ENCODE peak calls at places on chromosomes 13 and 19, in nine cellular contexts. One of them, this sample, is unnamed.

GRCh38 chr19:40754611-40755247 is 3.7 kb downstream of the SNRPA start:
- DNase-seq in T-helper 17 cell: no peak
- DNase-seq in transverse colon: peak; percentile 77
- DNase-seq in HS-27A: no peak
- DNase-seq in HuH-7.5: peak; percentile 46
- DNase-seq in activated CD4-positive, alpha-beta T cell treated with anti-CD3 and anti-CD28 coated beads, Interleukin-2, amount 50 U/mL, for 1 hour: no peak
- DNase-seq in midbrain: no peak
- DNase-seq in heart left ventricle: no peak
- DNase-seq in H7: no peak
- DNase-seq in this sample: peak; percentile 74

GRCh38 chr13:27820524-27821482 is 28.5 kb downstream of the GSX1 start:
- DNase-seq in T-helper 17 cell: no peak
- DNase-seq in transverse colon: no peak
- DNase-seq in HS-27A: no peak
- DNase-seq in HuH-7.5: no peak
- DNase-seq in activated CD4-positive, alpha-beta T cell treated with anti-CD3 and anti-CD28 coated beads, Interleukin-2, amount 50 U/mL, for 1 hour: no peak
- DNase-seq in midbrain: no peak
- DNase-seq in heart left ventricle: no peak
- DNase-seq in H7: peak; percentile 85
- DNase-seq in this sample: no peak

GRCh38 chr19:2685204-2685704 is 17.2 kb downstream of the GNG7 start:
- DNase-seq in T-helper 17 cell: no peak
- DNase-seq in transverse colon: no peak
- DNase-seq in HS-27A: no peak
- DNase-seq in HuH-7.5: no peak
- DNase-seq in activated CD4-positive, alpha-beta T cell treated with anti-CD3 and anti-CD28 coated beads, Interleukin-2, amount 50 U/mL, for 1 hour: no peak
- DNase-seq in midbrain: no peak
- DNase-seq in heart left ventricle: no peak
- DNase-seq in H7: no peak
- DNase-seq in this sample: no peak

GRCh38 chr19:31656507-31656906 is 307.3 kb upstream of the TSHZ3 start:
- DNase-seq in T-helper 17 cell: no peak
- DNase-seq in transverse colon: no peak
- DNase-seq in HS-27A: no peak
- DNase-seq in HuH-7.5: no peak
- DNase-seq in activated CD4-positive, alpha-beta T cell treated with anti-CD3 and anti-CD28 coated beads, Interleukin-2, amount 50 U/mL, for 1 hour: no peak
- DNase-seq in midbrain: no peak
- DNase-seq in heart left ventricle: no peak
- DNase-seq in H7: no peak
- DNase-seq in this sample: no peak

GRCh38 chr13:101309014-101309619 is 107.2 kb downstream of the NALCN start:
- DNase-seq in T-helper 17 cell: no peak
- DNase-seq in transverse colon: no peak
- DNase-seq in HS-27A: peak; percentile 52
- DNase-seq in HuH-7.5: no peak
- DNase-seq in activated CD4-positive, alpha-beta T cell treated with anti-CD3 and anti-CD28 coated beads, Interleukin-2, amount 50 U/mL, for 1 hour: no peak
- DNase-seq in midbrain: no peak
- DNase-seq in heart left ventricle: no peak
- DNase-seq in H7: no peak
- DNase-seq in this sample: no peak

GRCh38 chr19:50858896-50859295 is 4.2 kb downstream of the KLK3 start:
- DNase-seq in T-helper 17 cell: no peak
- DNase-seq in transverse colon: peak; percentile 58
- DNase-seq in HS-27A: no peak
- DNase-seq in HuH-7.5: no peak
- DNase-seq in activated CD4-positive, alpha-beta T cell treated with anti-CD3 and anti-CD28 coated beads, Interleukin-2, amount 50 U/mL, for 1 hour: no peak
- DNase-seq in midbrain: no peak
- DNase-seq in heart left ventricle: no peak
- DNase-seq in H7: peak; percentile 89
- DNase-seq in this sample: peak; percentile 58

GRCh38 chr19:55384576-55385235 is 614 bp upstream of the TMEM238 start:
- DNase-seq in T-helper 17 cell: no peak
- DNase-seq in transverse colon: peak; percentile 42
- DNase-seq in HS-27A: no peak
- DNase-seq in HuH-7.5: no peak
- DNase-seq in activated CD4-positive, alpha-beta T cell treated with anti-CD3 and anti-CD28 coated beads, Interleukin-2, amount 50 U/mL, for 1 hour: no peak
- DNase-seq in midbrain: no peak
- DNase-seq in heart left ventricle: peak; percentile 45
- DNase-seq in H7: peak; percentile 58
- DNase-seq in this sample: peak; percentile 69

GRCh38 chr13:49246850-49247721 is 639 bp upstream of the CDADC1 start:
- DNase-seq in T-helper 17 cell: no peak
- DNase-seq in transverse colon: no peak
- DNase-seq in HS-27A: no peak
- DNase-seq in HuH-7.5: no peak
- DNase-seq in activated CD4-positive, alpha-beta T cell treated with anti-CD3 and anti-CD28 coated beads, Interleukin-2, amount 50 U/mL, for 1 hour: no peak
- DNase-seq in midbrain: peak; percentile 25
- DNase-seq in heart left ventricle: no peak
- DNase-seq in H7: no peak
- DNase-seq in this sample: no peak

GRCh38 chr19:2329528-2329927 is 1.0 kb downstream of the SPPL2B start:
- DNase-seq in T-helper 17 cell: no peak
- DNase-seq in transverse colon: no peak
- DNase-seq in HS-27A: no peak
- DNase-seq in HuH-7.5: peak; percentile 62
- DNase-seq in activated CD4-positive, alpha-beta T cell treated with anti-CD3 and anti-CD28 coated beads, Interleukin-2, amount 50 U/mL, for 1 hour: no peak
- DNase-seq in midbrain: no peak
- DNase-seq in heart left ventricle: no peak
- DNase-seq in H7: no peak
- DNase-seq in this sample: peak; percentile 64

GRCh38 chr19:1746401-1747284 is 6.7 kb upstream of the ONECUT3 start:
- DNase-seq in T-helper 17 cell: no peak
- DNase-seq in transverse colon: no peak
- DNase-seq in HS-27A: no peak
- DNase-seq in HuH-7.5: no peak
- DNase-seq in activated CD4-positive, alpha-beta T cell treated with anti-CD3 and anti-CD28 coated beads, Interleukin-2, amount 50 U/mL, for 1 hour: no peak
- DNase-seq in midbrain: no peak
- DNase-seq in heart left ventricle: no peak
- DNase-seq in H7: peak; percentile 79
- DNase-seq in this sample: no peak

GRCh38 chr19:33302974-33303790 is 848 bp upstream of the CEBPA start:
- DNase-seq in T-helper 17 cell: no peak
- DNase-seq in transverse colon: peak; percentile 59
- DNase-seq in HS-27A: no peak
- DNase-seq in HuH-7.5: no peak
- DNase-seq in activated CD4-positive, alpha-beta T cell treated with anti-CD3 and anti-CD28 coated beads, Interleukin-2, amount 50 U/mL, for 1 hour: no peak
- DNase-seq in midbrain: no peak
- DNase-seq in heart left ventricle: peak; percentile 58
- DNase-seq in H7: peak; percentile 89
- DNase-seq in this sample: no peak

GRCh38 chr13:32824671-32825070 is 191.6 kb upstream of the KL start:
- DNase-seq in T-helper 17 cell: no peak
- DNase-seq in transverse colon: no peak
- DNase-seq in HS-27A: peak; percentile 71
- DNase-seq in HuH-7.5: no peak
- DNase-seq in activated CD4-positive, alpha-beta T cell treated with anti-CD3 and anti-CD28 coated beads, Interleukin-2, amount 50 U/mL, for 1 hour: no peak
- DNase-seq in midbrain: no peak
- DNase-seq in heart left ventricle: no peak
- DNase-seq in H7: peak; percentile 59
- DNase-seq in this sample: no peak

GRCh38 chr13:19818223-19818842 is 35.6 kb upstream of the PSPC1 start:
- DNase-seq in T-helper 17 cell: peak; percentile 7
- DNase-seq in transverse colon: peak; percentile 19
- DNase-seq in HS-27A: no peak
- DNase-seq in HuH-7.5: peak; percentile 26
- DNase-seq in activated CD4-positive, alpha-beta T cell treated with anti-CD3 and anti-CD28 coated beads, Interleukin-2, amount 50 U/mL, for 1 hour: peak; percentile 19
- DNase-seq in midbrain: no peak
- DNase-seq in heart left ventricle: peak; percentile 33
- DNase-seq in H7: peak; percentile 89
- DNase-seq in this sample: no peak

GRCh38 chr13:52925221-52925620 is 76.8 kb upstream of the PCDH8 start:
- DNase-seq in T-helper 17 cell: no peak
- DNase-seq in transverse colon: no peak
- DNase-seq in HS-27A: no peak
- DNase-seq in HuH-7.5: no peak
- DNase-seq in activated CD4-positive, alpha-beta T cell treated with anti-CD3 and anti-CD28 coated beads, Interleukin-2, amount 50 U/mL, for 1 hour: no peak
- DNase-seq in midbrain: no peak
- DNase-seq in heart left ventricle: peak; percentile 67
- DNase-seq in H7: no peak
- DNase-seq in this sample: no peak

GRCh38 chr19:50703915-50704548 is 15.6 kb downstream of the SHANK1 start:
- DNase-seq in T-helper 17 cell: no peak
- DNase-seq in transverse colon: no peak
- DNase-seq in HS-27A: no peak
- DNase-seq in HuH-7.5: no peak
- DNase-seq in activated CD4-positive, alpha-beta T cell treated with anti-CD3 and anti-CD28 coated beads, Interleukin-2, amount 50 U/mL, for 1 hour: no peak
- DNase-seq in midbrain: no peak
- DNase-seq in heart left ventricle: no peak
- DNase-seq in H7: peak; percentile 82
- DNase-seq in this sample: no peak

GRCh38 chr19:5585461-5586299 is 17.9 kb upstream of the TINCR start:
- DNase-seq in T-helper 17 cell: peak; percentile 62
- DNase-seq in transverse colon: no peak
- DNase-seq in HS-27A: no peak
- DNase-seq in HuH-7.5: no peak
- DNase-seq in activated CD4-positive, alpha-beta T cell treated with anti-CD3 and anti-CD28 coated beads, Interleukin-2, amount 50 U/mL, for 1 hour: peak; percentile 34
- DNase-seq in midbrain: peak; percentile 56
- DNase-seq in heart left ventricle: no peak
- DNase-seq in H7: peak; percentile 96
- DNase-seq in this sample: peak; percentile 20

GRCh38 chr19:12669272-12670158 is 2.9 kb downstream of the WDR83 start:
- DNase-seq in T-helper 17 cell: peak; percentile 63
- DNase-seq in transverse colon: peak; percentile 81
- DNase-seq in HS-27A: peak; percentile 76
- DNase-seq in HuH-7.5: peak; percentile 85
- DNase-seq in activated CD4-positive, alpha-beta T cell treated with anti-CD3 and anti-CD28 coated beads, Interleukin-2, amount 50 U/mL, for 1 hour: peak; percentile 70
- DNase-seq in midbrain: peak; percentile 89
- DNase-seq in heart left ventricle: peak; percentile 85
- DNase-seq in H7: peak; percentile 86
- DNase-seq in this sample: peak; percentile 89

GRCh38 chr13:80145291-80145690 is 195.6 kb downstream of the SPRY2 start:
- DNase-seq in T-helper 17 cell: no peak
- DNase-seq in transverse colon: no peak
- DNase-seq in HS-27A: no peak
- DNase-seq in HuH-7.5: no peak
- DNase-seq in activated CD4-positive, alpha-beta T cell treated with anti-CD3 and anti-CD28 coated beads, Interleukin-2, amount 50 U/mL, for 1 hour: no peak
- DNase-seq in midbrain: no peak
- DNase-seq in heart left ventricle: no peak
- DNase-seq in H7: no peak
- DNase-seq in this sample: no peak